ENCODE peak calls at places on chromosomes 12 and 14, in seven cellular contexts. X is fibroblast of lung, C is bronchial epithelial cell, A is AG10803, E is cardiac muscle cell, J is PC-3, L is stomach. S is an unnamed sample.

GRCh38 chr12:92041742-92042141 is 103.9 kb downstream of the BTG1 start:
- DNase-seq in X (peak; percentile 17), C (peak; percentile 92), A (no peak), E (no peak), J (peak; percentile 79), L (no peak), S (peak; percentile 89)

GRCh38 chr12:50246873-50247612 is 36.3 kb downstream of the LIMA1 start:
- DNase-seq in X (peak; percentile 99), C (peak; percentile 99), A (peak; percentile 99), E (peak; percentile 93), J (peak; percentile 99), L (peak; percentile 80), S (peak; percentile 95)

GRCh38 chr12:105331805-105332251 is 1.3 kb downstream of the C12orf75 start:
- DNase-seq in X (no peak), C (no peak), A (no peak), E (no peak), J (peak; percentile 64), L (peak; percentile 30), S (peak; percentile 55)

GRCh38 chr12:79884401-79885006 is 50.4 kb downstream of the PPP1R12A start:
- DNase-seq in X (no peak), C (no peak), A (peak; percentile 55), E (no peak), J (no peak), L (no peak), S (no peak)

GRCh38 chr12:99455350-99456037 is 192.1 kb upstream of the GARIN6 start:
- DNase-seq in X (peak; percentile 94), C (peak; percentile 71), A (peak; percentile 61), E (peak; percentile 7), J (peak; percentile 88), L (no peak), S (peak; percentile 83)

GRCh38 chr14:104864267-104865068 is 600 bp upstream of the CEP170B start:
- DNase-seq in X (no peak), C (peak; percentile 74), A (no peak), E (peak; percentile 10), J (peak; percentile 77), L (peak; percentile 88), S (peak; percentile 78)

GRCh38 chr12:31478425-31478824 is 112.5 kb downstream of the DENND5B start:
- DNase-seq in X (no peak), C (no peak), A (no peak), E (no peak), J (no peak), L (no peak), S (no peak)

GRCh38 chr12:3752096-3752709 is 706 bp downstream of the CRACR2A start:
- DNase-seq in X (peak; percentile 11), C (no peak), A (peak; percentile 52), E (peak; percentile 65), J (no peak), L (peak; percentile 30), S (no peak)

GRCh38 chr12:127158385-127159061 is 1108.4 kb upstream of the TMEM132C start:
- DNase-seq in X (no peak), C (no peak), A (no peak), E (no peak), J (no peak), L (no peak), S (no peak)
- TF ChIP-seq CTCF in X (no peak), C (no peak), A (no peak), E (no peak), J (no peak), L (no peak), S (no peak)

GRCh38 chr12:40107098-40107802 is 1.4 kb upstream of the SLC2A13 start:
- DNase-seq in X (peak; percentile 58), C (peak; percentile 59), A (peak; percentile 68), E (peak; percentile 89), J (peak; percentile 90), L (peak; percentile 95), S (peak; percentile 84)

GRCh38 chr12:40107803-40108620 is 2.1 kb upstream of the SLC2A13 start:
- DNase-seq in X (no peak), C (no peak), A (no peak), E (peak; percentile 27), J (no peak), L (no peak), S (no peak)

GRCh38 chr12:40106202-40106533 is 287 bp upstream of the SLC2A13 start:
- DNase-seq in X (no peak), C (no peak), A (no peak), E (peak; percentile 9), J (no peak), L (no peak), S (no peak)

GRCh38 chr12:40105515-40106201 is at the start of gene SLC2A13:
- DNase-seq in X (peak; percentile 63), C (peak; percentile 38), A (peak; percentile 65), E (peak; percentile 79), J (peak; percentile 74), L (peak; percentile 82), S (peak; percentile 79)

GRCh38 chr12:40106655-40107054 is 774 bp upstream of the SLC2A13 start:
- DNase-seq in X (no peak), C (no peak), A (no peak), E (no peak), J (peak; percentile 18), L (no peak), S (no peak)
- H3K4me3 ChIP-seq in X (peak overlapping the region; percentile 33), C (no peak overlapping the region), A (no peak overlapping the region), E (no peak overlapping the region), J (peak overlapping the region; percentile 80), L (peak overlapping the region; percentile 37), S (no peak overlapping the region)

DNA sequence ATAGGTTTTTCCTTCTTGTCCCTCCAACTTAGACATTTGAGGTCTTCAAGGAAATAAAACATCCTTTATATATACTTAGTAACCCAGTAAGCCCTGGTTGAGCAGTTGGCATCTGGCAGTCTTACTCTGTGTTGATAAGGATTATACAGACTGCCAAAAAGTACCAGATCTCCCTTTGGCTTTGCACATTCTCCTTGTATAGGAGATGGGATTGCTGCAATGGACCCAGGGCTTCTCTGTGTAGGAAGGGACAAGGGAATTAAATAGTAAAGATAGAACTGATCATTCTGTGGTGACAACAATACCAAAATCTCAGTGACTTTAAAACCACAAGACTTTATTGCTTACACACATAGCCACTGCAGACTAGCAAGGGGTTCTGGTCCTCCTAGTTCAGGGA is 180.1 kb upstream of the CCDC196 start:
- DNase-seq in X (no peak), C (no peak), A (no peak), E (no peak), J (no peak), L (no peak), S (no peak)
- TF ChIP-seq CTCF in X (no peak), C (no peak), A (no peak), E (no peak), J (no peak), L (no peak), S (no peak)

DNA sequence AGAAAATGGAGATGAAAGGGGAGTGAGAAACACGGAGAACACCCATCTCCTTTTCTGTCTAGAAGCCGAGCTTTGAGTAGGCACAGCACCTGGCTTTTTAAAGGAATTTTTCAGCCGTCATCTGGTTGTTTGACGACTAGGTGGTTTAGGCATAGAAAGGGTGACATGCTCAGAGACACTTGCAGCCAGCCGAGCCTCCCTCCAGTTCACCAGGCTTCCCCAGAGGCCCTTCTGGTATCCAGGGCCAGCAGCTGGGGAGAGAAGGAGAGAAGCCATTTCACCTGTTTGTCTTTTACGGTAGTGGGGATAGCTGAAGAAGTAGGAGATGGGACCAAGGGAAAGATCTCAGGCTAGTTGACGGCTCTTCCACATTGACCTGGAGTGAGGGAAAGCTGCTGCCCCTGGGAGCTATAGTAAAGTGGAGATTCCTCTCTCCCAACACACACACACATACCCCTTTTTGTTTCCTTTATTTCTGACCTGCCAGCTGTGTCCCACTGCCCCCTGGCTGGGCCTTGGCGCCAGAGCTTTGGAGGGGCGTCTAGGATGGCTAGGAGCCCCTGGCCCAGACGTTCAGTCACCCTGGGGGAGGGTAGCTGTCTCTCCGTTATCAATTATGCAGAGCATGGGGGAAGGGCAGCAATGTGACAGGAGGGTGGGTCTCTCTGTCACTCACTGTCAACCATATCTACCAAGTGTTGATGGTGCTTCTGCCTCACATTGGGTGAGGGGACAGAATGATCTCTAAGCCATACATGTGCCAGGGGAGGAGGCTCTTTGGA is 5.5 kb downstream of the MAP3K12 start:
- DNase-seq in X (no peak), C (no peak), A (no peak), E (no peak), J (no peak), L (no peak), S (no peak)
- H3K4me3 ChIP-seq in X (no peak overlapping the region), C (peak overlapping the region; percentile 54), A (peak overlapping the region; percentile 67), E (peak overlapping the region; percentile 35), J (peak overlapping the region; percentile 65), L (peak overlapping the region; percentile 59), S (peak overlapping the region; percentile 65)

S was measured in epithelial cell of esophagus.